ENCODE peak calls at places on chromosome 13, in four cellular contexts. V is progenitor cell of endocrine pancreas, C is RWPE1, N is kidney. T is an unnamed sample.
A peak's percentile ranks its signal among the peaks of the same experiment; 100 is the strongest.

GRCh38 chr13:59774511-59774911 is 389.2 kb downstream of the DIAPH3 start:
- DNase-seq in V (no peak), C (peak; percentile 15), N (no peak), T (no peak)

GRCh38 chr13:25756916-25757315 is 294.9 kb downstream of the SHISA2 start:
- DNase-seq in V (no peak), C (no peak), N (no peak), T (no peak)

GRCh38 chr13:105990256-105990958 is 545.1 kb downstream of the EFNB2 start:
- DNase-seq in V (no peak), C (peak; percentile 64), N (no peak), T (no peak)

GRCh38 chr13:97515643-97516042 is 81.7 kb downstream of the RAP2A start:
- DNase-seq in V (no peak), C (no peak), N (no peak), T (no peak)

GRCh38 chr13:49651775-49652690 is 23.7 kb downstream of the ARL11 start:
- DNase-seq in V (no peak), C (no peak), N (no peak), T (no peak)

GRCh38 chr13:99190147-99190985 is 10.3 kb upstream of the UBAC2 start:
- DNase-seq in V (no peak), C (no peak), N (no peak), T (no peak)

GRCh38 chr13:102591988-102592781 is 4.6 kb upstream of the TPP2 start:
- DNase-seq in V (peak; percentile 56), C (peak; percentile 40), N (peak; percentile 87), T (peak; percentile 69)

GRCh38 chr13:35978607-35979316 is 152.4 kb downstream of the DCLK1 start:
- DNase-seq in V (peak; percentile 31), C (peak; percentile 46), N (no peak), T (peak; percentile 65)

GRCh38 chr13:113400621-113401451 is 36.9 kb upstream of the GRTP1 start:
- DNase-seq in V (no peak), C (no peak), N (no peak), T (no peak)

GRCh38 chr13:94248454-94249233 is 230.8 kb downstream of the DCT start:
- DNase-seq in V (no peak), C (no peak), N (no peak), T (no peak)

GRCh38 chr13:104984296-104984818 is 1551.1 kb downstream of the EFNB2 start:
- DNase-seq in V (no peak), C (no peak), N (no peak), T (no peak)

GRCh38 chr13:114248011-114248410 is 13.3 kb downstream of the CDC16 start:
- DNase-seq in V (no peak), C (no peak), N (no peak), T (no peak)

GRCh38 chr13:48636550-48636949 is 17.2 kb upstream of the CYSLTR2 start:
- DNase-seq in V (no peak), C (no peak), N (no peak), T (no peak)

GRCh38 chr13:38417727-38418126 is 68.1 kb downstream of the UFM1 start:
- DNase-seq in V (no peak), C (peak; percentile 44), N (no peak), T (no peak)

GRCh38 chr13:97974773-97975172 is 21.3 kb downstream of the IPO5 start:
- DNase-seq in V (no peak), C (no peak), N (no peak), T (no peak)

GRCh38 chr13:73189365-73189764 is 130.6 kb downstream of the KLF5 start:
- DNase-seq in V (no peak), C (no peak), N (no peak), T (no peak)

GRCh38 chr13:88586263-88586662 is 915.1 kb downstream of the SLITRK5 start:
- DNase-seq in V (no peak), C (no peak), N (no peak), T (no peak)

GRCh38 chr13:34878354-34878753 is 63.7 kb upstream of the NBEA start:
- DNase-seq in V (no peak), C (no peak), N (no peak), T (no peak)

GRCh38 chr13:105783261-105783660 is 752.2 kb downstream of the EFNB2 start:
- DNase-seq in V (no peak), C (no peak), N (no peak), T (no peak)

GRCh38 chr13:75359266-75359665 is 122.7 kb downstream of the TBC1D4 start:
- DNase-seq in V (no peak), C (peak; percentile 78), N (no peak), T (no peak)

GRCh38 chr13:29503041-29503837 is 92.2 kb downstream of the SLC7A1 start:
- DNase-seq in V (peak; percentile 18), C (no peak), N (no peak), T (peak; percentile 31)

GRCh38 chr13:74274946-74275345 is 140.7 kb upstream of the KLF12 start:
- DNase-seq in V (no peak), C (no peak), N (no peak), T (no peak)

GRCh38 chr13:113065406-113066141 is 40.0 kb upstream of the F7 start:
- DNase-seq in V (no peak), C (no peak), N (peak; percentile 39), T (no peak)

GRCh38 chr13:27171244-27171829 is at the start of gene USP12:
- DNase-seq in V (peak; percentile 59), C (no peak), N (peak; percentile 82), T (peak; percentile 54)

GRCh38 chr13:92187378-92187989 is 789.1 kb downstream of the GPC5 start:
- DNase-seq in V (no peak), C (peak; percentile 4), N (no peak), T (peak; percentile 28)

GRCh38 chr13:54366728-54367127 is 1338.1 kb downstream of the OLFM4 start:
- DNase-seq in V (no peak), C (no peak), N (no peak), T (no peak)

GRCh38 chr13:30004204-30004603 is 153.8 kb upstream of the UBL3 start:
- DNase-seq in V (no peak), C (no peak), N (no peak), T (no peak)

GRCh38 chr13:47480941-47481340 is 520.1 kb downstream of the SUCLA2 start:
- DNase-seq in V (no peak), C (no peak), N (no peak), T (no peak)

GRCh38 chr13:51221674-51222509 is at the start of gene FAM124A:
- DNase-seq in V (peak; percentile 54), C (peak; percentile 22), N (peak; percentile 75), T (no peak)

GRCh38 chr13:98253526-98253925 is 76.5 kb upstream of the RNF113B start:
- DNase-seq in V (no peak), C (no peak), N (no peak), T (no peak)

GRCh38 chr13:113951246-113951999 is 22.5 kb downstream of the C13orf46 start:
- DNase-seq in V (no peak), C (peak; percentile 82), N (peak; percentile 95), T (peak; percentile 45)

GRCh38 chr13:53342623-53343022 is 314.0 kb downstream of the OLFM4 start:
- DNase-seq in V (no peak), C (no peak), N (no peak), T (no peak)

GRCh38 chr13:53341144-53341510 is 312.5 kb downstream of the OLFM4 start:
- DNase-seq in V (no peak), C (no peak), N (no peak), T (no peak)

GRCh38 chr13:53340505-53341143 is 312.0 kb downstream of the OLFM4 start:
- DNase-seq in V (no peak), C (no peak), N (no peak), T (no peak)

GRCh38 chr13:53336441-53337160 is 308.0 kb downstream of the OLFM4 start:
- DNase-seq in V (no peak), C (no peak), N (no peak), T (no peak)

GRCh38 chr13:53338760-53339159 is 310.1 kb downstream of the OLFM4 start:
- DNase-seq in V (no peak), C (no peak), N (no peak), T (no peak)
- TF ChIP-seq CTCF in V (no peak), C (no peak), N (no peak), T (peak; percentile 29)

DNA sequence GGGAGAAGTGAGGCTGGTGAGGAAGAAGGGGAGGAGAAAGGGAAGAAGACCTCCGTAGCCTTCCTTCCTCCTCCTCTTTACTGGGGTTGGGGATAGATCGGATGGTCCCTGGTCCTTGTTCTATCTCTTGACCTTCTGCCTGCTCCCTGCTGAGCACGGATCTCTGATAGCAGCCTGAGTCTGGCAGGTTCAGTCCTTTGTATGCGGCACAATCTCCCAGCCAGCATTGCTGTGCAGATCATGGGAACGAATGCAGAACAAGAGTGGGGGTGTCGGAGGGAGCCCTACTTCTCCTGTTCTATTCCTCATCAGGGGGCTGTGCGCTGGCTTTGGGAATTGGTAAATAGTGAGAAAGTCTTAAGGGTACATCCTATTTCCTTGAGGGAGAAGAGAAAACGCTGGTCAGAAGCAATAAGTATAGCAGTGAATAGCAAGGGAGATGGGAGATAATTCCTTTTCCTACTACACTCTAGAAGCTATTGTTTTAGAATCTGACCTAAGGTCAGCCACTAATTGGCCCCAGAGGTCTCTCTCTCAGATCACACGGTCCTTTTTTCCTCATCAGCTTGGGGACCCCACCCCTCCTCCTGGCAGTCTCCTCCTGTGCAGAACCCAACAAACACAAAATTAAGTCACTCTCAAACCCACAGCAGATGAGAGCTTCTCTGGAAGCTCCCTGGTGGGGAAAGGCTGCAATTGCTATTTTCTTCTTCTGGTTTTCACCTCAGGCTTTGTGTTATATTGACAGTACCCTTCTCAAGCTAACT is 41.0 kb downstream of the KL start:
- DNase-seq in V (no peak), C (no peak), N (no peak), T (no peak)
- TF ChIP-seq CTCF in V (peak; percentile 56), C (no peak), N (no peak), T (peak; percentile 57)

GRCh38 chr13:24627090-24627714 is 53.0 kb upstream of the ATP12A start:
- DNase-seq in V (peak; percentile 66), C (peak; percentile 37), N (no peak), T (peak; percentile 78)
- TF ChIP-seq CTCF in V (peak; percentile 89), C (peak; percentile 42), N (peak; percentile 73), T (peak; percentile 80)

GRCh38 chr13:45742985-45743384 is 40.9 kb downstream of the CBY2 start:
- DNase-seq in V (no peak), C (no peak), N (no peak), T (no peak)
- TF ChIP-seq CTCF in V (no peak), C (no peak), N (no peak), T (no peak)

GRCh38 chr13:110681868-110682550 is 23.9 kb downstream of the CARS2 start:
- DNase-seq in V (no peak), C (no peak), N (no peak), T (no peak)

GRCh38 chr13:110683203-110683883 is 22.6 kb downstream of the CARS2 start:
- DNase-seq in V (no peak), C (no peak), N (no peak), T (no peak)

GRCh38 chr13:110682746-110683145 is 23.2 kb downstream of the CARS2 start:
- DNase-seq in V (no peak), C (no peak), N (no peak), T (no peak)

GRCh38 chr13:110677731-110678545 is 28.0 kb downstream of the CARS2 start:
- DNase-seq in V (no peak), C (no peak), N (no peak), T (no peak)

DNA sequence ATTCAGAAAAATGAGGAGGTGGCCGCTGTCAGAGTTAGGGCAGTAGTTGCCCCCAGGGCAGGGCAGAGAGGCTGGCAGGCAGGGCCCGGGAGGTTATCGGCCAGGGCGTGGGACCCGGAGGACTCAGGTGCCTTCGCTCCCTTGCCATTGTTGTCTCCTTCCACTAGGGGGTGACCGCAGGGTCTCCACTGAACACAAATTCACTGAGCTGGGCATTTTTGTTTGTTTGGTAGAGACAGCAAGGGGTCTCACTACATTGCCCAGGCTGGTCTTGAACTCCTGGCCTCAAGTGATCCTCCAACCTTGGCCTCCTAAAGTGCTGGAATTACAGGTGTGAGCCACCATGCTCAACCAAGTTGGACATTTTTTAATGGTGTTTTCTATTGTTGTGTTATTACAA is 25.1 kb downstream of the CARS2 start:
- DNase-seq in V (no peak), C (peak; percentile 23), N (no peak), T (peak; percentile 12)
- TF ChIP-seq CTCF in V (peak; percentile 50), C (peak; percentile 20), N (no peak), T (peak; percentile 56)